ENCODE peak calls at places on chromosome 14, in ten cellular contexts. One of them, this sample, is unnamed.

GRCh38 chr14:68794130-68794855 is 1.4 kb upstream of the ZFP36L1 start:
- DNase-seq in AG09309: peak
- DNase-seq in GM12865: peak
- DNase-seq in right atrium auricular region: peak
- DNase-seq in gastrocnemius medialis: peak
- DNase-seq in mucosa of descending colon: peak
- DNase-seq in CD8-positive, alpha-beta T cell: peak
- DNase-seq in A673: peak
- DNase-seq in foreskin fibroblast: peak
- DNase-seq in upper lobe of right lung: peak
- DNase-seq in this sample: no peak

GRCh38 chr14:76710093-76711010 is 50.9 kb upstream of the VASH1 start:
- DNase-seq in AG09309: no peak
- DNase-seq in GM12865: peak
- DNase-seq in right atrium auricular region: no peak
- DNase-seq in gastrocnemius medialis: no peak
- DNase-seq in mucosa of descending colon: peak
- DNase-seq in CD8-positive, alpha-beta T cell: no peak
- DNase-seq in A673: peak
- DNase-seq in foreskin fibroblast: peak
- DNase-seq in upper lobe of right lung: no peak
- DNase-seq in this sample: peak

GRCh38 chr14:58865520-58866281 is 227.9 kb downstream of the DACT1 start:
- DNase-seq in AG09309: peak
- DNase-seq in GM12865: no peak
- DNase-seq in right atrium auricular region: no peak
- DNase-seq in gastrocnemius medialis: no peak
- DNase-seq in mucosa of descending colon: no peak
- DNase-seq in CD8-positive, alpha-beta T cell: no peak
- DNase-seq in A673: no peak
- DNase-seq in foreskin fibroblast: peak
- DNase-seq in upper lobe of right lung: no peak
- DNase-seq in this sample: no peak

GRCh38 chr14:70873627-70874026 is 33.6 kb upstream of the PCNX1 start:
- DNase-seq in AG09309: no peak
- DNase-seq in GM12865: peak
- DNase-seq in right atrium auricular region: no peak
- DNase-seq in gastrocnemius medialis: no peak
- DNase-seq in mucosa of descending colon: peak
- DNase-seq in CD8-positive, alpha-beta T cell: no peak
- DNase-seq in A673: no peak
- DNase-seq in foreskin fibroblast: no peak
- DNase-seq in upper lobe of right lung: no peak
- DNase-seq in this sample: no peak

GRCh38 chr14:89531661-89532335 is 114.8 kb upstream of the FOXN3 start:
- DNase-seq in AG09309: no peak
- DNase-seq in GM12865: no peak
- DNase-seq in right atrium auricular region: no peak
- DNase-seq in gastrocnemius medialis: no peak
- DNase-seq in mucosa of descending colon: no peak
- DNase-seq in CD8-positive, alpha-beta T cell: no peak
- DNase-seq in A673: no peak
- DNase-seq in foreskin fibroblast: no peak
- DNase-seq in upper lobe of right lung: no peak
- DNase-seq in this sample: no peak

GRCh38 chr14:23910081-23910875 is 43.3 kb upstream of the DHRS4 start:
- DNase-seq in AG09309: peak
- DNase-seq in GM12865: peak
- DNase-seq in right atrium auricular region: no peak
- DNase-seq in gastrocnemius medialis: no peak
- DNase-seq in mucosa of descending colon: peak
- DNase-seq in CD8-positive, alpha-beta T cell: no peak
- DNase-seq in A673: peak
- DNase-seq in foreskin fibroblast: peak
- DNase-seq in upper lobe of right lung: no peak
- DNase-seq in this sample: no peak

GRCh38 chr14:101068293-101068957 is 164.9 kb upstream of the RTL1 start:
- DNase-seq in AG09309: no peak
- DNase-seq in GM12865: no peak
- DNase-seq in right atrium auricular region: no peak
- DNase-seq in gastrocnemius medialis: peak
- DNase-seq in mucosa of descending colon: no peak
- DNase-seq in CD8-positive, alpha-beta T cell: no peak
- DNase-seq in A673: peak
- DNase-seq in foreskin fibroblast: no peak
- DNase-seq in upper lobe of right lung: peak
- DNase-seq in this sample: no peak

GRCh38 chr14:58659846-58660245 is 22.1 kb downstream of the DACT1 start:
- DNase-seq in AG09309: no peak
- DNase-seq in GM12865: no peak
- DNase-seq in right atrium auricular region: no peak
- DNase-seq in gastrocnemius medialis: no peak
- DNase-seq in mucosa of descending colon: peak
- DNase-seq in CD8-positive, alpha-beta T cell: no peak
- DNase-seq in A673: no peak
- DNase-seq in foreskin fibroblast: no peak
- DNase-seq in upper lobe of right lung: no peak
- DNase-seq in this sample: no peak

GRCh38 chr14:35963209-35963608 is 137.1 kb downstream of the BRMS1L start:
- DNase-seq in AG09309: no peak
- DNase-seq in GM12865: peak
- DNase-seq in right atrium auricular region: no peak
- DNase-seq in gastrocnemius medialis: no peak
- DNase-seq in mucosa of descending colon: no peak
- DNase-seq in CD8-positive, alpha-beta T cell: no peak
- DNase-seq in A673: peak
- DNase-seq in foreskin fibroblast: no peak
- DNase-seq in upper lobe of right lung: no peak
- DNase-seq in this sample: no peak

GRCh38 chr14:89198544-89199329 is 218.3 kb downstream of the FOXN3 start:
- DNase-seq in AG09309: no peak
- DNase-seq in GM12865: no peak
- DNase-seq in right atrium auricular region: peak
- DNase-seq in gastrocnemius medialis: peak
- DNase-seq in mucosa of descending colon: no peak
- DNase-seq in CD8-positive, alpha-beta T cell: no peak
- DNase-seq in A673: no peak
- DNase-seq in foreskin fibroblast: no peak
- DNase-seq in upper lobe of right lung: no peak
- DNase-seq in this sample: no peak

DNA sequence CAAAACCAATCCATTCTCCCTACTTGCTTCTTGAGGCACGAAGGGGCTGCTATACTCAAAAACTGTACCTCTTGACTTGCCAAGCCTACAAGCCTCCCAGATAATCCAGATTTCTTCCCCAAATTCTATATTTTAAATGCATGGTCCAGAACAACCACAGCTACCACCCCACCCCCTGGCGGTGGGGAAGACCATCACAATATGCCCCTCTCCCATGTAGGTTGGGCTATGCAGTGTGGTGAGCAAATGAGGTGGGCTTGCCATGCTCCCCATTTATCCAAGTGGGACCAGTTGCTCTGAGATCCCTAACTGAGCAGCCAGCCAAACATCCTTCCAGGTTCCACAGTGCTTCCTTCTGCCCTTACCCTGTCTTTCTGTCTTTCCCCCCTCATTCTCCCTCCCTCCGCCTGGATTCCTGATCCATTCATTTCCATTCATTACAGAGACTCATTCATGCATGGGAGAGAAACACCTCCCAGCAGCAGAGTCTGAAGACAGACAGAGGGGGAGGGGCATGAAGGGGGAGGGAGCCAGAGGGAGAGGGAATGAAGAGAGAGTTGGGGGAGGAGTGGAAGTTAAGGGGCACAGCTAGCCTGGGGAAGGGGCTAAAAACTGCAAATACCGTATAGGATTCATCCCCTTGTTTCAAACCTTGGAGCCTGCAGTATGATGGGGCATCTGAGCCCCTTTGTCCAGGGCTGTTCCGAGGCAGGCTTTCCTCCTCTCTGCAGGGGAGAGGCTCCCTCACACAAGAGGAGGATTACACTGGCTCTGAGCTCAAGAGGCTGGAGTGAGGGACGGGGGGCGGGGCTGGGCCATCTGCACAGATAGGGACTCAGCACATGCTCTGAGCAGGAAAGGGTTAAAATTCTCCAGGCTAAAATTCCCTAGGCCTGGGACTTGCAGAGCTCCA is 4.4 kb downstream of the ZNF219 start:
- DNase-seq in AG09309: no peak
- DNase-seq in GM12865: no peak
- DNase-seq in right atrium auricular region: no peak
- DNase-seq in gastrocnemius medialis: no peak
- DNase-seq in mucosa of descending colon: no peak
- DNase-seq in CD8-positive, alpha-beta T cell: no peak
- DNase-seq in A673: peak
- DNase-seq in foreskin fibroblast: no peak
- DNase-seq in upper lobe of right lung: no peak
- DNase-seq in this sample: no peak
- H3K4me3 ChIP-seq in AG09309: no peak
- H3K4me3 ChIP-seq in GM12865: no peak
- H3K4me3 ChIP-seq in right atrium auricular region: no peak
- H3K4me3 ChIP-seq in gastrocnemius medialis: no peak
- H3K4me3 ChIP-seq in mucosa of descending colon: no peak
- H3K4me3 ChIP-seq in CD8-positive, alpha-beta T cell: no peak
- H3K4me3 ChIP-seq in A673: peak
- H3K4me3 ChIP-seq in foreskin fibroblast: no peak
- H3K4me3 ChIP-seq in upper lobe of right lung: no peak
- H3K4me3 ChIP-seq in this sample: no peak

GRCh38 chr14:106790189-106791036 is 1264.0 kb downstream of the TMEM121 start:
- DNase-seq in AG09309: no peak
- DNase-seq in GM12865: peak
- DNase-seq in right atrium auricular region: no peak
- DNase-seq in gastrocnemius medialis: no peak
- DNase-seq in mucosa of descending colon: peak
- DNase-seq in CD8-positive, alpha-beta T cell: peak
- DNase-seq in A673: peak
- DNase-seq in foreskin fibroblast: no peak
- DNase-seq in upper lobe of right lung: peak
- DNase-seq in this sample: peak
- TF ChIP-seq CTCF in AG09309: peak
- TF ChIP-seq CTCF in GM12865: peak
- TF ChIP-seq CTCF in right atrium auricular region: peak
- TF ChIP-seq CTCF in gastrocnemius medialis: no peak
- TF ChIP-seq CTCF in mucosa of descending colon: peak
- TF ChIP-seq CTCF in CD8-positive, alpha-beta T cell: peak
- TF ChIP-seq CTCF in A673: peak
- TF ChIP-seq CTCF in foreskin fibroblast: peak
- TF ChIP-seq CTCF in upper lobe of right lung: peak
- TF ChIP-seq CTCF in this sample: peak

GRCh38 chr14:22416193-22416592 is 172.8 kb downstream of the DAD1 start:
- DNase-seq in AG09309: no peak
- DNase-seq in GM12865: no peak
- DNase-seq in right atrium auricular region: no peak
- DNase-seq in gastrocnemius medialis: no peak
- DNase-seq in mucosa of descending colon: no peak
- DNase-seq in CD8-positive, alpha-beta T cell: no peak
- DNase-seq in A673: peak
- DNase-seq in foreskin fibroblast: no peak
- DNase-seq in upper lobe of right lung: no peak
- DNase-seq in this sample: no peak

GRCh38 chr14:22415633-22415959 is 173.4 kb downstream of the DAD1 start:
- DNase-seq in AG09309: no peak
- DNase-seq in GM12865: no peak
- DNase-seq in right atrium auricular region: no peak
- DNase-seq in gastrocnemius medialis: no peak
- DNase-seq in mucosa of descending colon: no peak
- DNase-seq in CD8-positive, alpha-beta T cell: no peak
- DNase-seq in A673: no peak
- DNase-seq in foreskin fibroblast: no peak
- DNase-seq in upper lobe of right lung: no peak
- DNase-seq in this sample: no peak

GRCh38 chr14:22419620-22420019 is 169.4 kb downstream of the DAD1 start:
- DNase-seq in AG09309: no peak
- DNase-seq in GM12865: no peak
- DNase-seq in right atrium auricular region: no peak
- DNase-seq in gastrocnemius medialis: no peak
- DNase-seq in mucosa of descending colon: no peak
- DNase-seq in CD8-positive, alpha-beta T cell: no peak
- DNase-seq in A673: no peak
- DNase-seq in foreskin fibroblast: no peak
- DNase-seq in upper lobe of right lung: no peak
- DNase-seq in this sample: no peak

GRCh38 chr14:22418631-22419030 is 170.4 kb downstream of the DAD1 start:
- DNase-seq in AG09309: no peak
- DNase-seq in GM12865: peak
- DNase-seq in right atrium auricular region: no peak
- DNase-seq in gastrocnemius medialis: no peak
- DNase-seq in mucosa of descending colon: no peak
- DNase-seq in CD8-positive, alpha-beta T cell: no peak
- DNase-seq in A673: no peak
- DNase-seq in foreskin fibroblast: no peak
- DNase-seq in upper lobe of right lung: no peak
- DNase-seq in this sample: peak

GRCh38 chr14:22417914-22418313 is 171.1 kb downstream of the DAD1 start:
- DNase-seq in AG09309: no peak
- DNase-seq in GM12865: no peak
- DNase-seq in right atrium auricular region: no peak
- DNase-seq in gastrocnemius medialis: no peak
- DNase-seq in mucosa of descending colon: no peak
- DNase-seq in CD8-positive, alpha-beta T cell: no peak
- DNase-seq in A673: no peak
- DNase-seq in foreskin fibroblast: no peak
- DNase-seq in upper lobe of right lung: no peak
- DNase-seq in this sample: no peak
- H3K4me3 ChIP-seq in AG09309: no peak
- H3K4me3 ChIP-seq in GM12865: no peak
- H3K4me3 ChIP-seq in right atrium auricular region: no peak
- H3K4me3 ChIP-seq in gastrocnemius medialis: no peak
- H3K4me3 ChIP-seq in mucosa of descending colon: no peak
- H3K4me3 ChIP-seq in CD8-positive, alpha-beta T cell: no peak
- H3K4me3 ChIP-seq in A673: no peak
- H3K4me3 ChIP-seq in foreskin fibroblast: no peak
- H3K4me3 ChIP-seq in upper lobe of right lung: no peak
- H3K4me3 ChIP-seq in this sample: no peak

DNA sequence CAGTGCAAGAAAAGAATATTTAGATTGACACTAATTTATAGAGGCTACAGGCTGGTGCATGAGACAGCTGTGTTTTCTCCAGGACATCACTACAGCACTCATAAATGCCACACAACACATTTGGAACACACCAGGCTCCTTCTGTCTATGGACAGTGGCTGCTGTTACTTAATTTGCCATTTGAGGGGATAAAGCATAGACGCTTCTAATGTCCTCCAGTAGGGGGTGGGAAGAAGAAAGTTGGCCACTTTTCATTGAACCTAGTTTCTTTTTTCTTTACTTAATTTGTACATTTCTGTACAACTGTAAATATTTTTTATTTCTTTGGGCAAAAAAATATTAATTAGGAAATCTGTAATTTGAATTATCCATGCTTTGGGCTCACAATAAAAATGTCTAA is 12.4 kb upstream of the RTN1 start:
- DNase-seq in AG09309: no peak
- DNase-seq in GM12865: no peak
- DNase-seq in right atrium auricular region: no peak
- DNase-seq in gastrocnemius medialis: no peak
- DNase-seq in mucosa of descending colon: no peak
- DNase-seq in CD8-positive, alpha-beta T cell: no peak
- DNase-seq in A673: peak
- DNase-seq in foreskin fibroblast: no peak
- DNase-seq in upper lobe of right lung: no peak
- DNase-seq in this sample: no peak
- TF ChIP-seq CTCF in AG09309: peak
- TF ChIP-seq CTCF in GM12865: peak
- TF ChIP-seq CTCF in right atrium auricular region: no peak
- TF ChIP-seq CTCF in gastrocnemius medialis: no peak
- TF ChIP-seq CTCF in mucosa of descending colon: no peak
- TF ChIP-seq CTCF in CD8-positive, alpha-beta T cell: no peak
- TF ChIP-seq CTCF in A673: peak
- TF ChIP-seq CTCF in foreskin fibroblast: peak
- TF ChIP-seq CTCF in upper lobe of right lung: peak
- TF ChIP-seq CTCF in this sample: peak